ENCODE peak calls at places on chromosomes 6 and 20, in seven cellular contexts. One of them, this sample, is unnamed.

GRCh38 chr20:51616060-51616459 is 73.5 kb upstream of the NFATC2 start:
- DNase-seq in AG04450: no peak
- DNase-seq in T1000: no peak
- DNase-seq in AG10803: no peak
- DNase-seq in astrocyte: no peak
- DNase-seq in Caco-2: no peak
- DNase-seq in SW480: no peak
- DNase-seq in this sample: no peak

GRCh38 chr20:50366270-50367103 is 143.7 kb upstream of the PTPN1 start:
- DNase-seq in AG04450: peak
- DNase-seq in T1000: peak
- DNase-seq in AG10803: peak
- DNase-seq in astrocyte: peak
- DNase-seq in Caco-2: peak
- DNase-seq in SW480: peak
- DNase-seq in this sample: no peak

GRCh38 chr6:37788259-37788658 is 31.3 kb upstream of the ZFAND3 start:
- DNase-seq in AG04450: no peak
- DNase-seq in T1000: no peak
- DNase-seq in AG10803: no peak
- DNase-seq in astrocyte: no peak
- DNase-seq in Caco-2: no peak
- DNase-seq in SW480: no peak
- DNase-seq in this sample: no peak

GRCh38 chr20:63312690-63313348 is 19.8 kb downstream of the COL20A1 start:
- DNase-seq in AG04450: peak
- DNase-seq in T1000: no peak
- DNase-seq in AG10803: no peak
- DNase-seq in astrocyte: no peak
- DNase-seq in Caco-2: no peak
- DNase-seq in SW480: no peak
- DNase-seq in this sample: no peak

GRCh38 chr6:99995916-99996315 is 1.9 kb upstream of the MCHR2 start:
- DNase-seq in AG04450: no peak
- DNase-seq in T1000: no peak
- DNase-seq in AG10803: no peak
- DNase-seq in astrocyte: no peak
- DNase-seq in Caco-2: no peak
- DNase-seq in SW480: no peak
- DNase-seq in this sample: no peak

GRCh38 chr20:35260426-35260825 is 17.5 kb downstream of the MMP24OS start:
- DNase-seq in AG04450: no peak
- DNase-seq in T1000: no peak
- DNase-seq in AG10803: no peak
- DNase-seq in astrocyte: no peak
- DNase-seq in Caco-2: no peak
- DNase-seq in SW480: no peak
- DNase-seq in this sample: no peak

GRCh38 chr20:59120491-59120890 is 43.1 kb upstream of the ZNF831 start:
- DNase-seq in AG04450: no peak
- DNase-seq in T1000: no peak
- DNase-seq in AG10803: no peak
- DNase-seq in astrocyte: no peak
- DNase-seq in Caco-2: no peak
- DNase-seq in SW480: no peak
- DNase-seq in this sample: no peak

GRCh38 chr6:148608211-148608951 is 138.4 kb upstream of the UST start:
- DNase-seq in AG04450: no peak
- DNase-seq in T1000: no peak
- DNase-seq in AG10803: peak
- DNase-seq in astrocyte: no peak
- DNase-seq in Caco-2: peak
- DNase-seq in SW480: peak
- DNase-seq in this sample: no peak

GRCh38 chr6:149750136-149750609 is 632 bp downstream of the PCMT1 start:
- DNase-seq in AG04450: no peak
- DNase-seq in T1000: peak
- DNase-seq in AG10803: peak
- DNase-seq in astrocyte: peak
- DNase-seq in Caco-2: peak
- DNase-seq in SW480: peak
- DNase-seq in this sample: no peak

GRCh38 chr6:139433647-139434419 is 59.4 kb upstream of the CITED2 start:
- DNase-seq in AG04450: no peak
- DNase-seq in T1000: no peak
- DNase-seq in AG10803: peak
- DNase-seq in astrocyte: peak
- DNase-seq in Caco-2: peak
- DNase-seq in SW480: no peak
- DNase-seq in this sample: no peak

GRCh38 chr20:34512955-34513419 is 3.2 kb upstream of the DYNLRB1 start:
- DNase-seq in AG04450: no peak
- DNase-seq in T1000: no peak
- DNase-seq in AG10803: no peak
- DNase-seq in astrocyte: no peak
- DNase-seq in Caco-2: no peak
- DNase-seq in SW480: no peak
- DNase-seq in this sample: no peak

GRCh38 chr6:160328447-160328846 is 19.7 kb upstream of the SLC22A3 start:
- DNase-seq in AG04450: no peak
- DNase-seq in T1000: no peak
- DNase-seq in AG10803: no peak
- DNase-seq in astrocyte: no peak
- DNase-seq in Caco-2: no peak
- DNase-seq in SW480: no peak
- DNase-seq in this sample: no peak

GRCh38 chr20:39910536-39910935 is 778.5 kb downstream of the MAFB start:
- DNase-seq in AG04450: no peak
- DNase-seq in T1000: no peak
- DNase-seq in AG10803: no peak
- DNase-seq in astrocyte: no peak
- DNase-seq in Caco-2: no peak
- DNase-seq in SW480: no peak
- DNase-seq in this sample: no peak

GRCh38 chr20:40868568-40869223 is 159.9 kb upstream of the TOP1 start:
- DNase-seq in AG04450: peak
- DNase-seq in T1000: peak
- DNase-seq in AG10803: peak
- DNase-seq in astrocyte: peak
- DNase-seq in Caco-2: no peak
- DNase-seq in SW480: no peak
- DNase-seq in this sample: peak

GRCh38 chr6:168060521-168060931 is 18.5 kb downstream of the FRMD1 start:
- DNase-seq in AG04450: peak
- DNase-seq in T1000: no peak
- DNase-seq in AG10803: peak
- DNase-seq in astrocyte: peak
- DNase-seq in Caco-2: peak
- DNase-seq in SW480: peak
- DNase-seq in this sample: peak

GRCh38 chr20:3315110-3315509 is 76.1 kb upstream of the SLC4A11 start:
- DNase-seq in AG04450: no peak
- DNase-seq in T1000: no peak
- DNase-seq in AG10803: peak
- DNase-seq in astrocyte: no peak
- DNase-seq in Caco-2: no peak
- DNase-seq in SW480: no peak
- DNase-seq in this sample: no peak

GRCh38 chr6:159104931-159105330 is 60.1 kb upstream of the TAGAP start:
- DNase-seq in AG04450: no peak
- DNase-seq in T1000: no peak
- DNase-seq in AG10803: no peak
- DNase-seq in astrocyte: no peak
- DNase-seq in Caco-2: no peak
- DNase-seq in SW480: no peak
- DNase-seq in this sample: no peak

GRCh38 chr20:46430921-46431712 is 24.7 kb upstream of the ELMO2 start:
- DNase-seq in AG04450: no peak
- DNase-seq in T1000: no peak
- DNase-seq in AG10803: no peak
- DNase-seq in astrocyte: no peak
- DNase-seq in Caco-2: no peak
- DNase-seq in SW480: no peak
- DNase-seq in this sample: no peak

GRCh38 chr6:6665505-6665904 is 77.0 kb downstream of the LY86 start:
- DNase-seq in AG04450: no peak
- DNase-seq in T1000: no peak
- DNase-seq in AG10803: no peak
- DNase-seq in astrocyte: no peak
- DNase-seq in Caco-2: no peak
- DNase-seq in SW480: no peak
- DNase-seq in this sample: no peak

GRCh38 chr6:147508871-147509608 is 550 bp downstream of the SAMD5 start:
- DNase-seq in AG04450: no peak
- DNase-seq in T1000: peak
- DNase-seq in AG10803: no peak
- DNase-seq in astrocyte: no peak
- DNase-seq in Caco-2: peak
- DNase-seq in SW480: no peak
- DNase-seq in this sample: no peak

GRCh38 chr6:78810146-78810545 is 57.2 kb upstream of the IRAK1BP1 start:
- DNase-seq in AG04450: peak
- DNase-seq in T1000: no peak
- DNase-seq in AG10803: peak
- DNase-seq in astrocyte: peak
- DNase-seq in Caco-2: peak
- DNase-seq in SW480: peak
- DNase-seq in this sample: no peak

GRCh38 chr20:2626853-2627541 is 25.4 kb upstream of the NOP56 start:
- DNase-seq in AG04450: no peak
- DNase-seq in T1000: peak
- DNase-seq in AG10803: peak
- DNase-seq in astrocyte: peak
- DNase-seq in Caco-2: no peak
- DNase-seq in SW480: peak
- DNase-seq in this sample: peak

GRCh38 chr6:150426198-150426597 is 57.4 kb downstream of the IYD start:
- DNase-seq in AG04450: no peak
- DNase-seq in T1000: no peak
- DNase-seq in AG10803: no peak
- DNase-seq in astrocyte: peak
- DNase-seq in Caco-2: no peak
- DNase-seq in SW480: no peak
- DNase-seq in this sample: no peak

GRCh38 chr6:30990422-30991086 is 7.0 kb downstream of the MUC21 start:
- DNase-seq in AG04450: no peak
- DNase-seq in T1000: no peak
- DNase-seq in AG10803: no peak
- DNase-seq in astrocyte: no peak
- DNase-seq in Caco-2: no peak
- DNase-seq in SW480: no peak
- DNase-seq in this sample: no peak

GRCh38 chr6:3280866-3281465 is 22.2 kb downstream of the PSMG4 start:
- DNase-seq in AG04450: no peak
- DNase-seq in T1000: no peak
- DNase-seq in AG10803: peak
- DNase-seq in astrocyte: peak
- DNase-seq in Caco-2: no peak
- DNase-seq in SW480: no peak
- DNase-seq in this sample: no peak

GRCh38 chr6:131762984-131763383 is 44.8 kb upstream of the ENPP1 start:
- DNase-seq in AG04450: no peak
- DNase-seq in T1000: no peak
- DNase-seq in AG10803: peak
- DNase-seq in astrocyte: peak
- DNase-seq in Caco-2: no peak
- DNase-seq in SW480: no peak
- DNase-seq in this sample: no peak

GRCh38 chr20:47998736-47999135 is 213.5 kb upstream of the SULF2 start:
- DNase-seq in AG04450: no peak
- DNase-seq in T1000: no peak
- DNase-seq in AG10803: peak
- DNase-seq in astrocyte: no peak
- DNase-seq in Caco-2: no peak
- DNase-seq in SW480: no peak
- DNase-seq in this sample: no peak

GRCh38 chr6:135796884-135797283 is 54.6 kb upstream of the PDE7B start:
- DNase-seq in AG04450: no peak
- DNase-seq in T1000: no peak
- DNase-seq in AG10803: peak
- DNase-seq in astrocyte: no peak
- DNase-seq in Caco-2: no peak
- DNase-seq in SW480: no peak
- DNase-seq in this sample: no peak

GRCh38 chr20:5729348-5729747 is 20.9 kb upstream of the SHLD1 start:
- DNase-seq in AG04450: peak
- DNase-seq in T1000: no peak
- DNase-seq in AG10803: no peak
- DNase-seq in astrocyte: no peak
- DNase-seq in Caco-2: no peak
- DNase-seq in SW480: no peak
- DNase-seq in this sample: no peak

GRCh38 chr6:8383584-8383983 is 51.8 kb downstream of the SLC35B3 start:
- DNase-seq in AG04450: no peak
- DNase-seq in T1000: no peak
- DNase-seq in AG10803: no peak
- DNase-seq in astrocyte: no peak
- DNase-seq in Caco-2: no peak
- DNase-seq in SW480: no peak
- DNase-seq in this sample: no peak

GRCh38 chr20:37986873-37987601 is 46.2 kb downstream of the TTI1 start:
- DNase-seq in AG04450: peak
- DNase-seq in T1000: no peak
- DNase-seq in AG10803: peak
- DNase-seq in astrocyte: peak
- DNase-seq in Caco-2: peak
- DNase-seq in SW480: no peak
- DNase-seq in this sample: no peak

GRCh38 chr6:48664850-48665249 is 553.9 kb upstream of the PTCHD4 start:
- DNase-seq in AG04450: peak
- DNase-seq in T1000: peak
- DNase-seq in AG10803: peak
- DNase-seq in astrocyte: peak
- DNase-seq in Caco-2: no peak
- DNase-seq in SW480: no peak
- DNase-seq in this sample: peak

GRCh38 chr20:1938464-1939269 is 43.5 kb downstream of the SIRPA start:
- DNase-seq in AG04450: no peak
- DNase-seq in T1000: no peak
- DNase-seq in AG10803: no peak
- DNase-seq in astrocyte: no peak
- DNase-seq in Caco-2: no peak
- DNase-seq in SW480: no peak
- DNase-seq in this sample: no peak

GRCh38 chr6:152723398-152723797 is 25.7 kb downstream of the MYCT1 start:
- DNase-seq in AG04450: no peak
- DNase-seq in T1000: no peak
- DNase-seq in AG10803: peak
- DNase-seq in astrocyte: peak
- DNase-seq in Caco-2: no peak
- DNase-seq in SW480: no peak
- DNase-seq in this sample: peak

GRCh38 chr6:109595998-109596397 is 95.0 kb downstream of the AK9 start:
- DNase-seq in AG04450: no peak
- DNase-seq in T1000: no peak
- DNase-seq in AG10803: peak
- DNase-seq in astrocyte: peak
- DNase-seq in Caco-2: peak
- DNase-seq in SW480: peak
- DNase-seq in this sample: peak

GRCh38 chr6:43454290-43455033 is 886 bp downstream of the DLK2 start:
- DNase-seq in AG04450: peak
- DNase-seq in T1000: peak
- DNase-seq in AG10803: peak
- DNase-seq in astrocyte: peak
- DNase-seq in Caco-2: peak
- DNase-seq in SW480: peak
- DNase-seq in this sample: peak

GRCh38 chr20:47677314-47678129 is 107.8 kb downstream of the SULF2 start:
- DNase-seq in AG04450: no peak
- DNase-seq in T1000: peak
- DNase-seq in AG10803: no peak
- DNase-seq in astrocyte: peak
- DNase-seq in Caco-2: peak
- DNase-seq in SW480: peak
- DNase-seq in this sample: no peak

GRCh38 chr6:151012321-151013294 is 147.1 kb downstream of the MTHFD1L start:
- DNase-seq in AG04450: peak
- DNase-seq in T1000: no peak
- DNase-seq in AG10803: peak
- DNase-seq in astrocyte: peak
- DNase-seq in Caco-2: no peak
- DNase-seq in SW480: no peak
- DNase-seq in this sample: no peak

This sample was measured in non-pigmented ciliary epithelial cell.